ENCODE peak calls at places on chromosomes 12 and 14, in four cellular contexts. Z is hippocampal formation; L is naive thymus-derived CD4-positive, alpha-beta T cell; D is AG08396. S is an unnamed sample.

GRCh38 chr14:104355949-104356737 is 217.8 kb downstream of the KIF26A start:
- DNase-seq in Z (no peak), L (no peak), D (no peak), S (no peak)

GRCh38 chr14:55930016-55930784 is 188.0 kb upstream of the PELI2 start:
- DNase-seq in Z (no peak), L (no peak), D (no peak), S (no peak)

GRCh38 chr14:57755018-57755521 is 110.8 kb downstream of the SLC35F4 start:
- DNase-seq in Z (no peak), L (no peak), D (no peak), S (no peak)

GRCh38 chr12:52873832-52874572 is 25.2 kb upstream of the KRT78 start:
- DNase-seq in Z (no peak), L (peak), D (peak), S (peak)

GRCh38 chr12:25796523-25797000 is 161.9 kb upstream of the RASSF8 start:
- DNase-seq in Z (no peak), L (no peak), D (no peak), S (no peak)

GRCh38 chr12:92218394-92219077 is 72.9 kb upstream of the BTG1 start:
- DNase-seq in Z (no peak), L (no peak), D (no peak), S (no peak)

GRCh38 chr14:30214456-30215090 is 286.9 kb upstream of the PRKD1 start:
- DNase-seq in Z (peak), L (no peak), D (peak), S (no peak)

GRCh38 chr14:22630066-22630465 is 14.1 kb downstream of the OR6J1 start:
- DNase-seq in Z (no peak), L (no peak), D (no peak), S (no peak)

GRCh38 chr12:62537544-62537943 is 70.9 kb downstream of the MON2 start:
- DNase-seq in Z (no peak), L (no peak), D (no peak), S (no peak)

GRCh38 chr14:101250336-101250947 is 310.9 kb upstream of the DIO3 start:
- DNase-seq in Z (no peak), L (no peak), D (no peak), S (no peak)